ENCODE peak calls at places on chromosomes 11 and 22, in eight cellular contexts. S is left ventricle myocardium inferior, N is hepatocyte, M is endothelial cell of umbilical vein, B is PC-3, P is sigmoid colon, U is lower lobe of right lung, V is IMR-90. K is an unnamed sample.
A peak's percentile ranks its signal among the peaks of the same experiment; 100 is the strongest.

GRCh38 chr22:47114813-47115517 is 352.5 kb downstream of the TBC1D22A start:
- DNase-seq in S (no peak), N (no peak), M (no peak), B (no peak), P (peak; percentile 51), U (no peak), V (no peak), K (no peak)

GRCh38 chr11:29534831-29535230 is 482.0 kb downstream of the KCNA4 start:
- DNase-seq in S (no peak), N (no peak), M (no peak), B (peak; percentile 21), P (no peak), U (no peak), V (no peak), K (no peak)

GRCh38 chr11:5626191-5626590 is 1.4 kb downstream of the TRIM34 start:
- DNase-seq in S (no peak), N (no peak), M (no peak), B (no peak), P (no peak), U (no peak), V (peak; percentile 70), K (no peak)

GRCh38 chr11:1633864-1634263 is 4.3 kb downstream of the KRTAP5-5 start:
- DNase-seq in S (no peak), N (no peak), M (no peak), B (no peak), P (peak; percentile 30), U (no peak), V (no peak), K (no peak)

GRCh38 chr11:65439331-65440181 is 17.0 kb downstream of the NEAT1 start:
- DNase-seq in S (no peak), N (no peak), M (peak; percentile 32), B (peak; percentile 11), P (peak; percentile 62), U (no peak), V (peak; percentile 48), K (peak; percentile 16)

GRCh38 chr22:30773919-30774318 is 79.2 kb downstream of the OSBP2 start:
- DNase-seq in S (no peak), N (no peak), M (no peak), B (no peak), P (no peak), U (no peak), V (no peak), K (no peak)

GRCh38 chr11:109590782-109591181 is 168.8 kb downstream of the C11orf87 start:
- DNase-seq in S (no peak), N (no peak), M (no peak), B (no peak), P (no peak), U (no peak), V (no peak), K (no peak)

GRCh38 chr22:45218974-45219373 is 21.7 kb downstream of the KIAA0930 start:
- DNase-seq in S (no peak), N (no peak), M (peak; percentile 14), B (no peak), P (no peak), U (no peak), V (peak; percentile 37), K (no peak)

GRCh38 chr11:65496304-65497140 is 2.3 kb upstream of the MALAT1 start:
- DNase-seq in S (no peak), N (peak; percentile 24), M (peak; percentile 56), B (no peak), P (peak; percentile 76), U (no peak), V (peak; percentile 48), K (no peak)

GRCh38 chr11:31870609-31871309 is 59.6 kb upstream of the PAX6 start:
- DNase-seq in S (peak; percentile 19), N (peak; percentile 73), M (peak; percentile 62), B (peak; percentile 67), P (no peak), U (peak; percentile 47), V (peak; percentile 33), K (peak; percentile 37)

GRCh38 chr11:80414766-80415165 is 973.9 kb upstream of the TENM4 start:
- DNase-seq in S (no peak), N (no peak), M (peak; percentile 74), B (peak; percentile 61), P (no peak), U (no peak), V (no peak), K (no peak)

GRCh38 chr11:10807629-10808552 is 835 bp downstream of the EIF4G2 start:
- DNase-seq in S (peak; percentile 71), N (peak; percentile 66), M (peak; percentile 63), B (peak; percentile 25), P (peak; percentile 85), U (peak; percentile 79), V (peak; percentile 37), K (peak; percentile 61)

GRCh38 chr11:94739331-94739730 is 28.8 kb upstream of the AMOTL1 start:
- DNase-seq in S (no peak), N (no peak), M (no peak), B (no peak), P (no peak), U (no peak), V (no peak), K (no peak)

GRCh38 chr11:98107736-98108135 is 913.0 kb upstream of the CNTN5 start:
- DNase-seq in S (peak; percentile 19), N (no peak), M (no peak), B (no peak), P (no peak), U (no peak), V (no peak), K (no peak)

GRCh38 chr11:69413015-69413801 is 68.3 kb upstream of the LINC01488 start:
- DNase-seq in S (no peak), N (no peak), M (no peak), B (no peak), P (no peak), U (no peak), V (no peak), K (no peak)

GRCh38 chr11:109267293-109268095 is 154.5 kb upstream of the C11orf87 start:
- DNase-seq in S (no peak), N (no peak), M (no peak), B (no peak), P (no peak), U (no peak), V (no peak), K (no peak)

GRCh38 chr11:114135737-114136151 is 76.2 kb downstream of the ZBTB16 start:
- DNase-seq in S (no peak), N (no peak), M (no peak), B (no peak), P (peak; percentile 47), U (no peak), V (no peak), K (no peak)

GRCh38 chr11:50088231-50088630 is 55.6 kb downstream of the OR4C45 start:
- DNase-seq in S (no peak), N (no peak), M (no peak), B (peak; percentile 27), P (no peak), U (no peak), V (no peak), K (no peak)

GRCh38 chr22:30262917-30263741 is 3.5 kb downstream of the OSM start:
- DNase-seq in S (peak; percentile 75), N (peak; percentile 83), M (peak; percentile 57), B (peak; percentile 72), P (peak; percentile 87), U (peak; percentile 82), V (peak; percentile 61), K (peak; percentile 85)

GRCh38 chr11:61010466-61011238 is 39.2 kb downstream of the CD6 start:
- DNase-seq in S (no peak), N (no peak), M (no peak), B (no peak), P (no peak), U (no peak), V (no peak), K (no peak)
- H3K27me3 ChIP-seq in S (peaks cover 51% of the 10 kb centered on the region), N (peaks cover 23% of the 10 kb centered on the region), M (peaks cover 38% of the 10 kb centered on the region), B (peaks cover 53% of the 10 kb centered on the region), P (peaks cover 15% of the 10 kb centered on the region), U (peaks cover 28% of the 10 kb centered on the region), V (peaks cover 60% of the 10 kb centered on the region), K (no peaks in the 10 kb centered on the region)

GRCh38 chr11:77789061-77789730 is 31.3 kb downstream of the RSF1 start:
- DNase-seq in S (no peak), N (no peak), M (no peak), B (no peak), P (no peak), U (no peak), V (no peak), K (no peak)

GRCh38 chr11:77784572-77784971 is 36.0 kb downstream of the RSF1 start:
- DNase-seq in S (no peak), N (no peak), M (no peak), B (no peak), P (no peak), U (no peak), V (no peak), K (no peak)

GRCh38 chr11:77791301-77791700 is 29.2 kb downstream of the RSF1 start:
- DNase-seq in S (no peak), N (no peak), M (no peak), B (no peak), P (no peak), U (no peak), V (no peak), K (no peak)

GRCh38 chr11:77793972-77794371 is 26.6 kb downstream of the RSF1 start:
- DNase-seq in S (no peak), N (no peak), M (no peak), B (no peak), P (no peak), U (no peak), V (no peak), K (no peak)

GRCh38 chr11:77789731-77790476 is 30.6 kb downstream of the RSF1 start:
- DNase-seq in S (no peak), N (no peak), M (no peak), B (no peak), P (no peak), U (no peak), V (no peak), K (no peak)
- TF ChIP-seq CTCF in S (no peak), N (no peak), M (no peak), B (no peak), P (no peak), U (no peak), V (no peak), K (no peak)

GRCh38 chr22:39244496-39245129 is at the start of gene PDGFB:
- DNase-seq in S (peak; percentile 63), N (peak; percentile 63), M (peak; percentile 65), B (peak; percentile 62), P (no peak), U (no peak), V (no peak), K (peak; percentile 42)
- H3K27me3 ChIP-seq in S (peaks cover 13% of the 10 kb centered on the region), N (peaks cover 14% of the 10 kb centered on the region), M (no peaks in the 10 kb centered on the region), B (no peaks in the 10 kb centered on the region), P (peaks cover 21% of the 10 kb centered on the region), U (peaks cover 34% of the 10 kb centered on the region), V (peaks cover 64% of the 10 kb centered on the region), K (peaks cover 42% of the 10 kb centered on the region)

DNA sequence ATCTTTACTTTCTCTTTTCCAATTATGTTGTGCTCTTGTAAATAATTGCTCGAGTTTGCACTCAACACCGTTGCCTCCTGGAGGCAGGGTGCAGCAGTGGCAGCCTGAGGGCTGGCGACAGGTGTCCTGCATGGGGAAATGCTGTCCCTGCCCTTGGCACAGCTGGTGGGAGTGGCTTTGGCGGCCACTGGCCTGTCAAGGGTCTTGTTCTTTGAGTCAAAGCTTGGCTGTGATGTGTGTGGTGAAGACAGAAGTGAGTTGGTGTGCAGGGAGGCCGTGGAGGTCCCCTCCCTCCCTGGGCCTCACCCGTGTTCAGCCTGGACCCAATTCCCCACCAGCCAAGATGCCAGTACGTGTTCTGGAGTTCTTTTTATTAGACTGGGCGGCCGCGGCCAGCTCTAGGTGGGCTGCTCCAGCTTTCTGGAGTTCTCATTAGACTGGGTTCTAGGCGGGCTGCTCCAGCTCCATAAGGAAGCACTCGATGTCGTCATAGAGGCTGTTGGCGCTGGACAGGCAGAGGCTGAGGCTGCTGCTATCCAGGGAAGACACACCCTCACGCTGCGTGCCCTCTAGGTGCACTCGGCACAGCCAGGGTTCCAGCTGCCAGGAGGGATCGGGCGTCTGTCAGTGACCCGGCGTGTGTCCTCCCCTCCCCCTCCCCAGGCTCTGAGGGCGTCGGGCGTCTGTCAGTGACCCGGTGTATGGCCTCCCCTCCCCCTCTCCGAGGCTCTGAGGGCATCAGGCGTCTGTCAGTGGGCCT is 3.4 kb downstream of the IRF7 start:
- DNase-seq in S (no peak), N (peak; percentile 51), M (no peak), B (peak; percentile 53), P (no peak), U (no peak), V (peak; percentile 22), K (peak; percentile 85)
- TF ChIP-seq CTCF in S (no peak), N (peak; percentile 16), M (peak; percentile 9), B (peak; percentile 47), P (no peak), U (no peak), V (peak; percentile 17), K (peak; percentile 37)